ENCODE peak calls at places on chromosomes 13 and 19, in six cellular contexts. R is astrocyte, M is fibroblast of lung, O is mesendoderm, A is Karpas-422, N is H1. F is an unnamed sample.

GRCh38 chr13:24032674-24033073 is 127.8 kb upstream of the SPATA13 start:
- DNase-seq in R (peak; percentile 58), M (peak; percentile 64), O (no peak), A (no peak), N (no peak), F (no peak)

GRCh38 chr13:101575591-101575990 is 123.1 kb downstream of the ITGBL1 start:
- DNase-seq in R (no peak), M (no peak), O (no peak), A (no peak), N (no peak), F (no peak)

GRCh38 chr19:2014731-2015610 is 543 bp downstream of the BTBD2 start:
- DNase-seq in R (no peak), M (no peak), O (peak; percentile 25), A (peak; percentile 73), N (no peak), F (peak; percentile 86)

GRCh38 chr13:49240017-49240416 is 7.7 kb upstream of the CDADC1 start:
- DNase-seq in R (peak; percentile 23), M (peak; percentile 35), O (peak; percentile 39), A (peak; percentile 82), N (no peak), F (no peak)

GRCh38 chr19:37227996-37228395 is 10.0 kb downstream of the ZNF383 start:
- DNase-seq in R (no peak), M (no peak), O (peak; percentile 72), A (peak; percentile 68), N (peak; percentile 78), F (no peak)

GRCh38 chr19:44903602-44904425 is 1.8 kb upstream of the APOE start:
- DNase-seq in R (no peak), M (peak; percentile 36), O (peak; percentile 74), A (peak; percentile 89), N (peak; percentile 98), F (peak; percentile 86)

GRCh38 chr13:69618838-69619237 is 488.8 kb upstream of the ATXN8OS start:
- DNase-seq in R (no peak), M (no peak), O (no peak), A (no peak), N (no peak), F (no peak)

GRCh38 chr13:46893820-46894533 is 2.9 kb downstream of the HTR2A start:
- DNase-seq in R (no peak), M (peak; percentile 36), O (peak; percentile 70), A (peak; percentile 82), N (peak; percentile 94), F (peak; percentile 82)

GRCh38 chr13:110254751-110255553 is 52.0 kb downstream of the COL4A1 start:
- DNase-seq in R (no peak), M (no peak), O (peak; percentile 64), A (no peak), N (peak; percentile 50), F (no peak)

GRCh38 chr19:55620410-55620809 is 4.0 kb downstream of the ZNF784 start:
- DNase-seq in R (no peak), M (no peak), O (no peak), A (no peak), N (no peak), F (no peak)

GRCh38 chr13:98919566-98919965 is 58.3 kb downstream of the DOCK9 start:
- DNase-seq in R (peak; percentile 23), M (no peak), O (peak; percentile 69), A (no peak), N (no peak), F (no peak)

GRCh38 chr13:76703621-76704020 is 182.6 kb downstream of the KCTD12 start:
- DNase-seq in R (no peak), M (no peak), O (no peak), A (no peak), N (no peak), F (no peak)

GRCh38 chr13:73258396-73258795 is 199.6 kb downstream of the KLF5 start:
- DNase-seq in R (no peak), M (no peak), O (no peak), A (no peak), N (no peak), F (no peak)

GRCh38 chr13:44368599-44369368 is 4.8 kb upstream of the SERP2 start:
- DNase-seq in R (no peak), M (no peak), O (no peak), A (no peak), N (no peak), F (no peak)

GRCh38 chr19:47729799-47730520 is 15.4 kb upstream of the NOP53 start:
- DNase-seq in R (no peak), M (peak; percentile 46), O (peak; percentile 95), A (no peak), N (peak; percentile 96), F (peak; percentile 91)

GRCh38 chr13:30306762-30307193 is 573 bp downstream of the KATNAL1 start:
- DNase-seq in R (peak; percentile 80), M (peak; percentile 87), O (peak; percentile 98), A (peak; percentile 97), N (peak; percentile 95), F (peak; percentile 97)

GRCh38 chr19:11963566-11964355 is 1.1 kb upstream of the ZNF763 start:
- DNase-seq in R (no peak), M (peak; percentile 26), O (peak; percentile 87), A (peak; percentile 90), N (peak; percentile 87), F (peak; percentile 89)

GRCh38 chr19:47376589-47377144 is 27.6 kb downstream of the DHX34 start:
- DNase-seq in R (no peak), M (no peak), O (no peak), A (peak; percentile 28), N (no peak), F (no peak)

GRCh38 chr19:2341247-2341705 is 12.8 kb downstream of the SPPL2B start:
- DNase-seq in R (no peak), M (no peak), O (no peak), A (no peak), N (no peak), F (peak; percentile 63)

GRCh38 chr19:47495478-47496372 is 11.7 kb upstream of the KPTN start:
- DNase-seq in R (no peak), M (no peak), O (no peak), A (no peak), N (no peak), F (no peak)

GRCh38 chr13:105587786-105588185 is 947.7 kb downstream of the EFNB2 start:
- DNase-seq in R (peak; percentile 67), M (peak; percentile 72), O (peak; percentile 55), A (no peak), N (no peak), F (peak; percentile 57)

GRCh38 chr13:32032780-32033179 is 1.2 kb downstream of the FRY start:
- DNase-seq in R (no peak), M (no peak), O (no peak), A (no peak), N (no peak), F (no peak)
- H3K4me3 ChIP-seq in R (no peak overlapping the region), M (no peak overlapping the region), O (no peak overlapping the region), A (no peak overlapping the region), N (no peak overlapping the region), F (no peak overlapping the region)

DNA sequence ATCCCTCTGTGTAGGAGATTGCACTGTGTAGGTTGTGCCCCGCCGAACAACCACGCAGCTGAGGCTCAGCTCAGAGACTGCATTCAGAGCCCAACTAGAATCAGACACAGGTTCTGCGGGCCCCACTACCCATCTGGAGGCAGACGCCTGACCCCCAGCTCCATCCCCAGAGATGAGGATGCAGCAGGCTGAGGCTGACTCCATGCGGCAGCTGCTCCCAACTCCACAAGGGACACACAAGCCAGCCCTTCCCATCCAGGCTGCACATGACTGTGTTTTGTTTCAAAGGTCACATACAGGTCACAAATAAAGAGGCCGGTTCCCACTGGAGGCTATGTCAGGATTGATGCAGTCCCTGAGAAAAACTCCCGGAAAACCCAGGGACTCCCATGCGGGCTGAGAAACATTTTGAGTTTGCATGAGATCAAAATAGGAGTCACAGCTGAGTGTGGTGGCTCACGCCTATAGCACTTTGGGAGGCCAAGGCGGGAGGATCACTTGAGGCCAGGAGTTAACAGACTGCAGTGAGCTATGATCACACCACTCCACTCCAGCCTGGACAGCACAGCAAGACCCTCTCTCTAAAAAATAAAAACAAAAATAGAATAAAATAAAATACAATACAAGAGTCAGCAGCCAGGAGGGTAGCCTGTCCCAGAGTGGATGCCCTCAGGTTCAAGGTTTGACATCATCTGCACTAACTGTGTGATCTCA is 14.0 kb downstream of the ELL start:
- DNase-seq in R (no peak), M (no peak), O (no peak), A (no peak), N (no peak), F (no peak)
- H3K4me1 ChIP-seq in R (peaks cover 12% of the 10 kb centered on the region), M (peaks cover 22% of the 10 kb centered on the region), O (no peaks in the 10 kb centered on the region), A (peaks cover 33% of the 10 kb centered on the region), N (no peaks in the 10 kb centered on the region), F (peaks cover 75% of the 10 kb centered on the region)

GRCh38 chr19:35553385-35554000 is 8.1 kb downstream of the TMEM147 start:
- DNase-seq in R (no peak), M (no peak), O (no peak), A (no peak), N (no peak), F (no peak)
- H3K9ac ChIP-seq in R (no peak overlapping the region), M (no peak overlapping the region), O (no peak overlapping the region), A (no peak overlapping the region), N (no peak overlapping the region), F (no peak overlapping the region)

DNA sequence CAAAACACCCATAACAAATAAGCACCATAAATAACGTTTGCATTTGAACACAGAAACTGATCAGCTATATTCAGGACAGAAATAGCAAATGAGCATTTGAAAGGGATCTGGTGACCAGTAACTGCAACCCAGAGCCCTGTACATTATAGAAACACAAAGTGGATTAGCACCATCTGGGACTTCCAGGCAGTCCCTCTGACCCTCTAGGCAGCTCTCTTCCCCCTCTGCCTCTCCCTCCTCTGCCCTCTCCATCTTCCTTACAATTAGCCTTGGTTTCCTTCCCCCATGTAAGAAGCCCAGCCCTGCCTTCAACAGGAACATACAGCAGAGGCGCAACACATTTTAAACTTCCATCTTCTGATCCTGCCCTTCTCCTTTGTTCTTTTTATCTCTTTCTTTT is 215.0 kb downstream of the DCLK1 start:
- DNase-seq in R (no peak), M (no peak), O (no peak), A (no peak), N (peak; percentile 28), F (no peak)
- H3K4me3 ChIP-seq in R (no peak overlapping the region), M (no peak overlapping the region), O (no peak overlapping the region), A (no peak overlapping the region), N (no peak overlapping the region), F (no peak overlapping the region)

F was measured in kidney.